ENCODE peak calls at places on chromosomes 6 and 20, in four cellular contexts. B, C, T and P are unnamed samples.

GRCh38 chr20:2114990-2115681 is 13.5 kb downstream of the STK35 start:
- DNase-seq in B (no peak), T (no peak), C (no peak), P (no peak)

GRCh38 chr6:159727717-159728440 is 573 bp downstream of the WTAP start:
- DNase-seq in C (no peak), B (peak), T (no peak), P (no peak)

GRCh38 chr20:11034025-11034424 is 360.2 kb upstream of the JAG1 start:
- DNase-seq in T (no peak), B (no peak), C (no peak), P (no peak)

GRCh38 chr20:17647391-17648305 is 34.4 kb downstream of the RRBP1 start:
- DNase-seq in T (no peak), C (no peak), B (no peak), P (no peak)

GRCh38 chr6:70717038-70717801 is 49.5 kb downstream of the SMAP1 start:
- DNase-seq in C (no peak), T (no peak), B (no peak), P (no peak)

GRCh38 chr6:18183736-18184135 is 28.5 kb downstream of the KDM1B start:
- DNase-seq in B (no peak), T (no peak), C (no peak), P (no peak)

GRCh38 chr20:33372993-33373441 is 28.3 kb downstream of the CDK5RAP1 start:
- DNase-seq in T (no peak), C (no peak), B (peak), P (no peak)

GRCh38 chr20:51135926-51136325 is 113.0 kb upstream of the KCNG1 start:
- DNase-seq in T (no peak), C (no peak), B (no peak), P (no peak)

GRCh38 chr6:71393471-71393870 is 104.9 kb downstream of the OGFRL1 start:
- DNase-seq in T (no peak), C (no peak), B (no peak), P (no peak)

GRCh38 chr6:145214570-145214969 is 520.8 kb downstream of the EPM2A start:
- DNase-seq in T (no peak), B (peak), C (no peak), P (no peak)

GRCh38 chr20:12061471-12061870 is 143.8 kb downstream of the BTBD3 start:
- DNase-seq in C (no peak), T (no peak), B (no peak), P (no peak)

GRCh38 chr20:64065973-64066341 is 3.0 kb downstream of the TCEA2 start:
- DNase-seq in B (no peak), T (peak), C (no peak), P (no peak)

GRCh38 chr6:66183982-66184555 is 477.0 kb upstream of the EYS start:
- DNase-seq in C (no peak), T (no peak), B (no peak), P (no peak)

GRCh38 chr20:35718972-35719635 is 19.9 kb downstream of the ROMO1 start:
- DNase-seq in B (no peak), C (no peak), T (no peak), P (no peak)

GRCh38 chr20:51985013-51985415 is 182.7 kb upstream of the SALL4 start:
- DNase-seq in T (no peak), C (no peak), B (peak), P (no peak)

GRCh38 chr20:12984069-12984765 is 24.6 kb upstream of the SPTLC3 start:
- DNase-seq in C (no peak), B (no peak), T (no peak), P (no peak)

GRCh38 chr6:73695619-73696421 is at the start of gene CD109:
- DNase-seq in T (no peak), C (peak), B (peak), P (peak)

GRCh38 chr6:30480536-30481156 is 8.7 kb upstream of the HLA-E start:
- DNase-seq in B (no peak), C (no peak), T (no peak), P (no peak)

GRCh38 chr6:84763397-84764331 is 734 bp downstream of the TBX18 start:
- DNase-seq in B (no peak), C (no peak), T (no peak), P (no peak)

GRCh38 chr6:4358414-4359107 is 223.2 kb upstream of the ECI2 start:
- DNase-seq in T (no peak), B (peak), C (peak), P (peak)

GRCh38 chr6:148968636-148969270 is 221.9 kb downstream of the UST start:
- DNase-seq in T (no peak), B (peak), C (no peak), P (no peak)

GRCh38 chr6:18515767-18516166 is 128.6 kb downstream of the RNF144B start:
- DNase-seq in T (no peak), B (no peak), C (no peak), P (no peak)

GRCh38 chr6:34723203-34723602 is 26.6 kb upstream of the ILRUN start:
- DNase-seq in T (no peak), C (no peak), B (peak), P (no peak)

DNA sequence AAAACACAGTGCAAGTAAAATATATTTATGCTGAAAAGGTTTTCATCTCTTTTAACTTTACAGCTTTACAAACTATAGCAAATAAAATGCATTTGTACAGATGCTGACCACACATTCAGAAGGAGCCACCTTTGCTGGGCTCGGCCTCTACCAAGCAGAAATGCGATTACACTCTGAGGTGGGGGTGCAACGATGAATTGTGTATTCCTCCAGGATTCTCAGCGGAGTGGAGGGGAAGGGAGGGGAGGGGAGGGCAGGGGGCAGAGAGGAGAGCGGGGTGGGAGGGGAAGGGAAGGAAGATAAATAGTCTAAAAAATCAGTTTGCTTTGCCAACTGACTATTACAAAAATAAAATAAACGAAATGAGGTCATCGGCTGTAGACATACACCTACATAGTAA is 90.3 kb downstream of the TAF4 start:
- DNase-seq in B (no peak), C (no peak), T (no peak), P (no peak)
- TF ChIP-seq SUZ12 in B (no peak), C (no peak), T (no peak), P (no peak)

GRCh38 chr20:47095690-47096089 is 201.0 kb downstream of the EYA2 start:
- DNase-seq in B (no peak), C (no peak), T (no peak), P (no peak)

GRCh38 chr20:47102629-47103028 is 208.0 kb downstream of the EYA2 start:
- DNase-seq in B (no peak), C (no peak), T (no peak), P (peak)

GRCh38 chr20:47099749-47100515 is 205.3 kb downstream of the EYA2 start:
- DNase-seq in T (no peak), C (no peak), B (no peak), P (no peak)

GRCh38 chr20:47097691-47098622 is 203.3 kb downstream of the EYA2 start:
- DNase-seq in T (no peak), C (no peak), B (no peak), P (no peak)

GRCh38 chr20:47099093-47099492 is 204.4 kb downstream of the EYA2 start:
- DNase-seq in B (no peak), C (no peak), T (no peak), P (no peak)
- H3K9ac ChIP-seq in B (no peak), C (no peak), T (no peak), P (no peak)

GRCh38 chr6:117329926-117330325 is 64.6 kb downstream of the VGLL2 start:
- DNase-seq in C (no peak), B (no peak), T (no peak), P (no peak)
- TF ChIP-seq YY1 in C (no peak), B (no peak), T (no peak), P (no peak)

GRCh38 chr6:14053776-14054175 is 63.8 kb upstream of the CD83 start:
- DNase-seq in T (no peak), C (no peak), B (no peak), P (no peak)
- TF ChIP-seq SUZ12 in T (no peak), C (no peak), B (no peak), P (no peak)

DNA sequence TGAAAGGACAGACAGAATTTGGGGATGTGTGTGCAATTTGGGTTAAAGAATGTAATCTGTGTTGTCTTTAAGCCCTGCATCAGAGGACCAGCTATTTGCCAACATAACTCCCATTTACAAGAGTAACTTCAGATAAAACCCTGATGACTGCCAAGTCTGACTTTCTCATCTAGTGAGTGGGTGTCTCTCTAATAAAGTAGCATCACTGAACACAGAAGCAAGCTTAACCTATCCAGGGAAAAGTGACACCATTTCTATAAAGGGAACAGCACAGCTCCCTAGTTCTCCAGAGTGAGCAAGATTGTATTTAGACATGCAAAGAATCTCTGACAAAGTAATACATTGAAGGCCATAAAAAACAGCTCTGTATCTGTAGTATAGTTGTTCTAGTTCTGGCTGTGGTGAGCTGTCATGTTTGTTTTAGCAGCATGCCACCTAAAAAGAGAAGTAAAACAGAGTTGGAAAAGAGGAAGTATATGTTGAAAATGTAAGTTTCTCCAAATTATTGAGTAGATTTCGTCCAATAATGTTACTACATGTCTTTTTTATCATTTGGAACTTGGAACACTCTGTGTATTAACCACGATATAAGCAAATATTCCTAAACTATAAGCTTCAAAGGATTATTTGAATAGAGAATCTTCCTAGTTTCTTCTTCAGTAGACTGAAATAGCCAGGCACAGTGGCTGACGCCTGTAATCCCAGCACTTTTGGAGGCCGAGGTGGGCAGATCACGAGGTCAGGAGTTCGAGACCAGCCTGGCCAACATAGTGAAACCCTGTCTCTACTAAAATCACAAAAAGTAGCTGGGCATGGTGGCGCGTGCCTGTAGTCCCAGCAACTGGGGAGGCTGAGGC is 8.8 kb upstream of the PIM1 start:
- DNase-seq in C (no peak), B (no peak), T (peak), P (no peak)
- H3K9ac ChIP-seq in C (no peak), B (peak), T (peak), P (no peak)

GRCh38 chr6:132132911-132133639 is 181.9 kb upstream of the CCN2 start:
- DNase-seq in T (no peak), C (no peak), B (no peak), P (peak)

GRCh38 chr6:132130530-132131298 is 179.5 kb upstream of the CCN2 start:
- DNase-seq in T (no peak), C (no peak), B (no peak), P (no peak)

GRCh38 chr6:132132420-132132819 is 181.2 kb upstream of the CCN2 start:
- DNase-seq in C (no peak), T (no peak), B (no peak), P (no peak)

GRCh38 chr6:132131351-132131750 is 180.2 kb upstream of the CCN2 start:
- DNase-seq in C (no peak), B (no peak), T (no peak), P (no peak)

GRCh38 chr6:132131777-132132176 is 180.6 kb upstream of the CCN2 start:
- DNase-seq in T (no peak), C (no peak), B (peak), P (peak)
- TF ChIP-seq YY1 in T (no peak), C (no peak), B (no peak), P (no peak)

GRCh38 chr6:151963001-151963400 is 155.5 kb downstream of the ESR1 start:
- DNase-seq in B (no peak), C (no peak), T (no peak), P (no peak)

GRCh38 chr6:151961809-151962208 is 154.3 kb downstream of the ESR1 start:
- DNase-seq in B (no peak), T (no peak), C (no peak), P (no peak)

GRCh38 chr6:151959086-151959485 is 151.6 kb downstream of the ESR1 start:
- DNase-seq in B (no peak), T (no peak), C (no peak), P (no peak)

GRCh38 chr6:151958332-151958731 is 150.8 kb downstream of the ESR1 start:
- DNase-seq in T (no peak), C (no peak), B (no peak), P (no peak)

DNA sequence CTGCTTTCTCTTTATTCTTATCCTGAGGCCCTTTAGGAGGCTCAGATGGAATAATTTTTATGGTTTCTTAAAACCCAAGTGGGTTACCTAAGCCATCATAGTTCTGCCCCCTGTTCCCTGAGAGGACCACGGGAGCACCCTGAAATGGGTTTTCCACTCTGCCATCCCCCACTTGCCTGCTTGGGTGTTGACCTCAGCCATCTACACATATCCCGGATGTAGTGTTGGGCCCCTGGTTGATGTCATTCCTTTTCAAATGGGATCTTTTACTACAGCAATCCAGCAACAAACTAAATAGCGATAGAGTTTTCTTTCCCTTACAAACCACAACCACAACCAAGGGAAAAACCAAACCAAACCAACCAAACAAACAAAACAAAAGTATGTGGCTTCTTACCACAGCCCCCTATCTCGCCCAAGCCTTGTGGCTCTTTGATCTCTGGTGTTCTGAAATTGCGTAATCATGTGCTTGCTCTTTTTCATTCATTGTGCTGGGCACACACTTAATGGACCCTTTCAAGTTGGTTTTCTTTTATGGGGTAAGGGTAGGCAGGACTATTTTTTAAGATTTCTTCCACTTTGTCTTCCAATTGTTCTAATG is 154.9 kb downstream of the ESR1 start:
- DNase-seq in C (no peak), B (peak), T (no peak), P (no peak)
- TF ChIP-seq SUZ12 in C (no peak), B (no peak), T (no peak), P (no peak)

GRCh38 chr20:25148982-25149846 is 46.3 kb upstream of the ENTPD6 start:
- DNase-seq in T (no peak), B (no peak), C (no peak), P (no peak)

GRCh38 chr20:25147716-25148115 is 47.8 kb upstream of the ENTPD6 start:
- DNase-seq in C (no peak), B (no peak), T (no peak), P (no peak)

GRCh38 chr20:25149986-25150385 is 45.5 kb upstream of the ENTPD6 start:
- DNase-seq in T (no peak), C (no peak), B (no peak), P (no peak)

GRCh38 chr20:25146976-25147375 is 48.5 kb upstream of the ENTPD6 start:
- DNase-seq in C (no peak), B (no peak), T (no peak), P (no peak)

DNA sequence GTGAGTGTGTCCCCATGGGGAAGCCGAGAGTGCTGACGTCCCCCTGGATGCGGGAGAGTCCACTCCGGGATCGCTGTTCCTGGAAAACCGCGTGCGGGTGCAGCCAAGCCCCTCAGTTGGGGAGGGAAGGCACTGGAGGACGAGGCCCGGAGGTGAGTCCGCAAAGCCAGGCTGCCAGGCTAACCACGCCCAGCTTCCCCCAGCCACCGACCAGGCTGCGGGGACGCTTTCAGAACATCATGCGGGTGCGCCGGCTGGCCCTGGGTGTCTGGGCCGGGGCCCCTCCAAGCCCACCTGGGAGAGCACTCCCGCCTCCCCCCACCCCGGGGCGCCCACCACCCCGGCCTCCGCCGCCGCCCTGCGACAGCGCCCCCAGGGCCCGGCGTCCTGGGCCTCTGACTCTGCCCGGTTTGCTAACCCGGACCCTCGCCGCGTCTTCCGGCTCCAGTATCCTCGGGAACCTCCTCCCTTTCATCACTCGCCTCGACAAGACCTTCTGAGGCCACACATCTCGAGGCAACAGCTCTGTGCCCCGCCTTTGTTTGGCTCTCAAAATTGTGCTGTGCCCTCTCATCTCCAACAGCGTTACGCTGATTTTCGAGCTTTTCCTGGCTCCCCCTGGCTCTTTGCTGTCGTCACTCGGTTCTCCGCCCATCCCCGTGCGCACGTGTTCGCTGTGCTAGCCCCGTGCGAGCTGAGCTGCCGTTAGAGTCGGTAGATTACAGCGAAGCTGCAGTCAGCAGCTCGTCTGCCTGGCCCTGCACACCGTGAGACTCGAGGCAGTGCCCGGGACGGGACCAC is 47.1 kb upstream of the ENTPD6 start:
- DNase-seq in C (no peak), B (no peak), T (no peak), P (no peak)
- H3K9ac ChIP-seq in C (peak), B (no peak), T (no peak), P (no peak)